ENCODE peak calls at places on chromosomes 3 and 15, in seven cellular contexts. Z is IMR-90, V is lower lobe of right lung, X is PC-3, S is left ventricle myocardium inferior, N is ovary, R is H1. T is an unnamed sample. For H3K4me1, the result is how much of the 10 kb centered on the place peaks cover.

GRCh38 chr15:33988384-33988783 is 20.1 kb downstream of the CHRM5 start:
- DNase-seq in R (no peak), N (no peak), Z (peak), X (peak), V (no peak), S (no peak), T (no peak)

GRCh38 chr3:153756816-153757215 is 364.4 kb upstream of the ARHGEF26 start:
- DNase-seq in X (peak), Z (no peak), N (no peak), S (no peak), R (no peak), V (no peak), T (no peak)

GRCh38 chr15:74901612-74902063 is 5.0 kb downstream of the FAM219B start:
- DNase-seq in X (peak), S (peak), N (peak), V (peak), Z (peak), R (peak), T (peak)

GRCh38 chr15:57510647-57511046 is 81.1 kb upstream of the MYZAP start:
- DNase-seq in Z (peak), V (no peak), X (no peak), S (peak), R (no peak), N (no peak), T (no peak)

GRCh38 chr15:59229453-59229852 is 22.8 kb downstream of the LDHAL6B start:
- DNase-seq in N (no peak), R (no peak), X (no peak), S (no peak), Z (no peak), V (no peak), T (no peak)

GRCh38 chr15:71349336-71349735 is 234.1 kb downstream of the THSD4 start:
- DNase-seq in Z (no peak), S (no peak), N (no peak), V (no peak), X (no peak), R (no peak), T (no peak)

GRCh38 chr15:99454941-99455795 is 110.6 kb upstream of the MEF2A start:
- DNase-seq in V (peak), R (no peak), N (peak), S (peak), Z (peak), X (peak), T (no peak)

GRCh38 chr3:42097166-42097946 is 6.2 kb downstream of the TRAK1 start:
- DNase-seq in N (no peak), R (no peak), X (no peak), S (no peak), Z (peak), V (no peak), T (no peak)

GRCh38 chr3:25489858-25490591 is 62.0 kb downstream of the RARB start:
- DNase-seq in N (no peak), R (no peak), Z (no peak), X (no peak), V (no peak), S (no peak), T (no peak)

GRCh38 chr15:73985101-73985873 is 6.8 kb downstream of the STOML1 start:
- DNase-seq in S (no peak), R (no peak), V (no peak), X (no peak), Z (peak), N (no peak), T (no peak)

GRCh38 chr15:84981711-84982300 is at the start of gene PDE8A:
- DNase-seq in V (peak), S (peak), Z (peak), R (peak), X (peak), N (no peak), T (peak)

GRCh38 chr3:52487788-52488691 is 7.1 kb upstream of the STAB1 start:
- DNase-seq in V (no peak), X (no peak), S (no peak), Z (no peak), N (no peak), R (no peak), T (no peak)

GRCh38 chr3:105762749-105763673 is 105.8 kb downstream of the CBLB start:
- DNase-seq in S (no peak), X (no peak), R (no peak), V (no peak), Z (no peak), N (no peak), T (no peak)

GRCh38 chr3:48402281-48402732 is 27.6 kb downstream of the PLXNB1 start:
- DNase-seq in N (peak), X (peak), S (peak), V (peak), Z (peak), R (peak), T (no peak)

GRCh38 chr3:129040039-129040336 is 20.6 kb upstream of the GP9 start:
- DNase-seq in R (no peak), X (no peak), V (no peak), S (no peak), Z (no peak), N (no peak), T (no peak)

GRCh38 chr3:155869664-155870063 is 786 bp upstream of the GMPS start:
- DNase-seq in N (no peak), X (no peak), V (no peak), Z (no peak), R (no peak), S (no peak), T (no peak)

GRCh38 chr15:101204744-101205535 is 46.9 kb downstream of the CHSY1 start:
- DNase-seq in X (no peak), R (no peak), S (no peak), V (no peak), N (no peak), Z (peak), T (no peak)
- H3K27ac ChIP-seq in X (no peak), R (no peak), S (no peak), V (no peak), N (no peak), Z (peak), T (no peak)

GRCh38 chr3:55571913-55572312 is 84.8 kb upstream of the WNT5A start:
- DNase-seq in Z (no peak), N (no peak), V (peak), X (no peak), R (peak), S (peak), T (no peak)
- TF ChIP-seq CTCF in Z (no peak), N (no peak), V (peak), X (no peak), R (peak), S (peak), T (no peak)

GRCh38 chr15:88631464-88632028 is 7.3 kb upstream of the ISG20 start:
- DNase-seq in N (no peak), X (no peak), S (no peak), R (no peak), V (no peak), Z (no peak), T (no peak)

GRCh38 chr15:88629071-88629470 is 7.9 kb downstream of the AEN start:
- DNase-seq in Z (no peak), V (no peak), N (no peak), R (no peak), S (no peak), X (no peak), T (no peak)

GRCh38 chr15:88628018-88628673 is 7.0 kb downstream of the AEN start:
- DNase-seq in Z (no peak), R (no peak), N (no peak), V (no peak), X (no peak), S (no peak), T (no peak)

GRCh38 chr15:88630798-88631463 is 7.9 kb upstream of the ISG20 start:
- DNase-seq in X (no peak), S (no peak), R (no peak), Z (no peak), N (no peak), V (no peak), T (no peak)

DNA sequence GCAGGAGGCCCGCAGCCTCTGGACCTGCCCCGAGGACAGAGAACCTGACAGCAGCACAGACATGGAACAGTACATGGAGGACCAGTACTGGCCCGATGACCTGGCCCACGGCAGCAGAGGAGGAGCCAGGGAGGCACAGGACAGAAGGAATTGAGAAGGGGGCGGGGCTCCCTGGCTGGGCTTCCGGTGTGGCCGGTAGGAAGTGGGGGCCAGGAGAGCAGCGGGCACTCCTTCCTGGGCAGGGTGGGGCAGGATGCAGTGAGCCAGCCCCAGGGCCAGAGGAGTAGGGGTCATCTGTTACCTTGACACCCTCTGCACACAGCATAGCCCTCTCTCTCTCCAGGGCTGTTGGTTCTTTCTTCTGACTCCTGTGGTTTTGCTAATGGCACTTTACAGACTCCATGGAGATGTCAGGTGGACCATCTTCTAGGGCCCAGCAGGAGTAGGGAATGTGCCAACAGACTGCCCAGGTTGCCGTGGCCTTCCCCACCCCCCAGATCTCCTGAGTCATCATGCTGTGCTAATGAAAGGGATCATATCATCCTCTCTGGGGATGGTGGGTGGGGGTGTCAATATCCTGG is 8.6 kb upstream of the ISG20 start:
- DNase-seq in X (peak), S (no peak), R (no peak), N (no peak), V (no peak), Z (no peak), T (no peak)
- H3K4me1 ChIP-seq in X (under half), S (under half), R (under half), N (under half), V (under half), Z (under half), T (under half)

GRCh38 chr3:159882367-159882766 is 106.3 kb upstream of the IL12A start:
- DNase-seq in V (no peak), X (no peak), Z (no peak), N (no peak), S (no peak), R (no peak), T (no peak)
- H3K27ac ChIP-seq in V (peak), X (no peak), Z (no peak), N (no peak), S (peak), R (no peak), T (no peak)

T was measured in A673.